ENCODE peak calls at places on chromosome 15, in five cellular contexts. One of them, this sample, is unnamed.

GRCh38 chr15:79094611-79095021 is 4.0 kb upstream of the RASGRF1 start:
- DNase-seq in HCT116: no peak
- DNase-seq in MM.1S: no peak
- DNase-seq in lower leg skin: no peak
- DNase-seq in HL-60: no peak
- DNase-seq in this sample: no peak

GRCh38 chr15:46174122-46174521 is 539.3 kb downstream of the SQOR start:
- DNase-seq in HCT116: no peak
- DNase-seq in MM.1S: no peak
- DNase-seq in lower leg skin: no peak
- DNase-seq in HL-60: no peak
- DNase-seq in this sample: no peak

GRCh38 chr15:59594493-59594942 is 17.1 kb upstream of the GCNT3 start:
- DNase-seq in HCT116: no peak
- DNase-seq in MM.1S: no peak
- DNase-seq in lower leg skin: no peak
- DNase-seq in HL-60: peak
- DNase-seq in this sample: no peak

GRCh38 chr15:39363761-39364586 is 216.9 kb upstream of the THBS1 start:
- DNase-seq in HCT116: no peak
- DNase-seq in MM.1S: no peak
- DNase-seq in lower leg skin: no peak
- DNase-seq in HL-60: no peak
- DNase-seq in this sample: no peak

GRCh38 chr15:73346735-73347312 is 21.9 kb downstream of the HCN4 start:
- DNase-seq in HCT116: peak
- DNase-seq in MM.1S: peak
- DNase-seq in lower leg skin: no peak
- DNase-seq in HL-60: peak
- DNase-seq in this sample: no peak

GRCh38 chr15:51444112-51444511 is 102.7 kb downstream of the GLDN start:
- DNase-seq in HCT116: no peak
- DNase-seq in MM.1S: no peak
- DNase-seq in lower leg skin: no peak
- DNase-seq in HL-60: no peak
- DNase-seq in this sample: no peak

GRCh38 chr15:60124460-60125070 is 120.5 kb downstream of the FOXB1 start:
- DNase-seq in HCT116: no peak
- DNase-seq in MM.1S: no peak
- DNase-seq in lower leg skin: no peak
- DNase-seq in HL-60: no peak
- DNase-seq in this sample: no peak

GRCh38 chr15:32838820-32839219 is 121.0 kb downstream of the GREM1 start:
- DNase-seq in HCT116: no peak
- DNase-seq in MM.1S: no peak
- DNase-seq in lower leg skin: peak
- DNase-seq in HL-60: no peak
- DNase-seq in this sample: no peak

GRCh38 chr15:59371458-59372351 is 966 bp downstream of the MYO1E start:
- DNase-seq in HCT116: no peak
- DNase-seq in MM.1S: no peak
- DNase-seq in lower leg skin: peak
- DNase-seq in HL-60: no peak
- DNase-seq in this sample: no peak

GRCh38 chr15:74906450-74907276 is at the start of gene FAM219B:
- DNase-seq in HCT116: peak
- DNase-seq in MM.1S: peak
- DNase-seq in lower leg skin: peak
- DNase-seq in HL-60: peak
- DNase-seq in this sample: no peak

GRCh38 chr15:31156808-31157207 is 55.3 kb upstream of the TRPM1 start:
- DNase-seq in HCT116: no peak
- DNase-seq in MM.1S: no peak
- DNase-seq in lower leg skin: no peak
- DNase-seq in HL-60: no peak
- DNase-seq in this sample: no peak

GRCh38 chr15:75493732-75494131 is 42.2 kb upstream of the SIN3A start:
- DNase-seq in HCT116: no peak
- DNase-seq in MM.1S: no peak
- DNase-seq in lower leg skin: no peak
- DNase-seq in HL-60: no peak
- DNase-seq in this sample: no peak

GRCh38 chr15:82739086-82739485 is 29.4 kb upstream of the AP3B2 start:
- DNase-seq in HCT116: no peak
- DNase-seq in MM.1S: no peak
- DNase-seq in lower leg skin: no peak
- DNase-seq in HL-60: no peak
- DNase-seq in this sample: no peak

GRCh38 chr15:65095011-65095746 is 18.6 kb downstream of the KBTBD13 start:
- DNase-seq in HCT116: no peak
- DNase-seq in MM.1S: no peak
- DNase-seq in lower leg skin: no peak
- DNase-seq in HL-60: no peak
- DNase-seq in this sample: no peak

GRCh38 chr15:63908986-63909385 is 75.2 kb upstream of the HERC1 start:
- DNase-seq in HCT116: no peak
- DNase-seq in MM.1S: no peak
- DNase-seq in lower leg skin: no peak
- DNase-seq in HL-60: no peak
- DNase-seq in this sample: no peak

GRCh38 chr15:60614862-60615771 is 136.2 kb upstream of the ICE2 start:
- DNase-seq in HCT116: no peak
- DNase-seq in MM.1S: no peak
- DNase-seq in lower leg skin: peak
- DNase-seq in HL-60: no peak
- DNase-seq in this sample: no peak

GRCh38 chr15:38512901-38513300 is 51.7 kb downstream of the RASGRP1 start:
- DNase-seq in HCT116: no peak
- DNase-seq in MM.1S: no peak
- DNase-seq in lower leg skin: no peak
- DNase-seq in HL-60: no peak
- DNase-seq in this sample: no peak

GRCh38 chr15:62899090-62899493 is 143.5 kb upstream of the TPM1 start:
- DNase-seq in HCT116: no peak
- DNase-seq in MM.1S: no peak
- DNase-seq in lower leg skin: no peak
- DNase-seq in HL-60: no peak
- DNase-seq in this sample: no peak

GRCh38 chr15:89377842-89378698 is 43.4 kb upstream of the POLG start:
- DNase-seq in HCT116: no peak
- DNase-seq in MM.1S: no peak
- DNase-seq in lower leg skin: peak
- DNase-seq in HL-60: no peak
- DNase-seq in this sample: no peak
- H3K4me3 ChIP-seq in HCT116: no peak
- H3K4me3 ChIP-seq in MM.1S: no peak
- H3K4me3 ChIP-seq in lower leg skin: no peak
- H3K4me3 ChIP-seq in HL-60: no peak
- H3K4me3 ChIP-seq in this sample: peak

GRCh38 chr15:76931397-76932089 is at the start of gene RCN2:
- DNase-seq in HCT116: peak
- DNase-seq in MM.1S: peak
- DNase-seq in lower leg skin: peak
- DNase-seq in HL-60: peak
- DNase-seq in this sample: peak
- TF ChIP-seq CTCF in HCT116: no peak
- TF ChIP-seq CTCF in MM.1S: no peak
- TF ChIP-seq CTCF in lower leg skin: no peak
- TF ChIP-seq CTCF in HL-60: no peak
- TF ChIP-seq CTCF in this sample: no peak

DNA sequence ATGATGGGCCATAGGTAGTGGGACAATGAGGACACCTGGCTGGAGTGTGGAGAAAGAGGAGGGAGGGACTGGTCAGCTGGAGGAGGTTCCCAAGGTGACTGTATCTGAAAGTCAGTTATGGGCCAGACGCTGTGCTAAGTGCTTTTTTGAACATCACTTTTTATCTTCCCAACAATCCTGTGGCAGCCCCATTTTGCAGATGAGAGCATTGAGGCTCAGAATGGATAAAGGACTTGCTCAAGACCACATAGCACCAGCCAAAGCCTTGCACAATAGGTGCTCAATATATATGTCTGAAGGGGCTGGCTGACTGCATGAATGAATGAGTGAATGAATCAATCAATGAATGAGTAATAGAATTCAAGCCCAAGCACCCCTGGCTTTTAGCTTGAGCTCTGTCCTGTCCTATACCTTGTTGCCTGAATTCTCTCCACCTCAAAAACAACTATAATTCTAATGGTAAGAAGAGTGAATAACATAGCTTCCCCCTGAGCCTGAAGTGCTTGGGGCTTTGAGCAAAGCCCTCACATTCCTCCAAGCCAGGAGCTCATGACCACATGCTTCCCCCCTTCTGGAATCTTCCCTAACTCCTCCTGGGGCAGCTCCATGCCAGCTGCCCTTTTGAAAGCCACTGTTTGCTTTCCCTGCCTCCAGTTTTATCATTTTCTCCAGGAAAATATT is 150.9 kb downstream of the RPLP1 start:
- DNase-seq in HCT116: no peak
- DNase-seq in MM.1S: no peak
- DNase-seq in lower leg skin: no peak
- DNase-seq in HL-60: no peak
- DNase-seq in this sample: no peak
- H3K4me3 ChIP-seq in HCT116: no peak
- H3K4me3 ChIP-seq in MM.1S: no peak
- H3K4me3 ChIP-seq in lower leg skin: no peak
- H3K4me3 ChIP-seq in HL-60: no peak
- H3K4me3 ChIP-seq in this sample: no peak

GRCh38 chr15:77650285-77650684 is 17.6 kb upstream of the LINGO1 start:
- DNase-seq in HCT116: peak
- DNase-seq in MM.1S: no peak
- DNase-seq in lower leg skin: no peak
- DNase-seq in HL-60: peak
- DNase-seq in this sample: no peak
- TF ChIP-seq CTCF in HCT116: peak
- TF ChIP-seq CTCF in MM.1S: peak
- TF ChIP-seq CTCF in lower leg skin: no peak
- TF ChIP-seq CTCF in HL-60: no peak
- TF ChIP-seq CTCF in this sample: no peak

This sample was measured in vagina.